ENCODE peak calls at places on chromosomes 7 and 10, in five cellular contexts. S, M, Y, J and W are unnamed samples.

GRCh38 chr7:84813376-84813775 is 373.5 kb downstream of the SEMA3D start:
- DNase-seq in Y (no peak), J (no peak), M (no peak), S (no peak), W (no peak)

GRCh38 chr10:61882621-61883375 is 18.7 kb upstream of the ARID5B start:
- DNase-seq in Y (no peak), J (no peak), S (peak), M (no peak), W (no peak)

GRCh38 chr10:74292871-74293427 is 141.9 kb downstream of the ADK start:
- DNase-seq in Y (peak), J (no peak), S (peak), M (no peak), W (peak)

GRCh38 chr7:102819151-102819550 is 70.4 kb downstream of the FAM185A start:
- DNase-seq in J (no peak), S (no peak), Y (no peak), M (no peak), W (no peak)

GRCh38 chr10:59654007-59654406 is 55.6 kb downstream of the SLC16A9 start:
- DNase-seq in M (no peak), S (no peak), Y (no peak), J (no peak), W (peak)

GRCh38 chr7:99369767-99370353 is 4.7 kb upstream of the ARPC1B start:
- DNase-seq in J (no peak), S (peak), M (no peak), Y (no peak), W (peak)

GRCh38 chr7:134510646-134511045 is 16.7 kb upstream of the AKR1B10 start:
- DNase-seq in J (no peak), Y (no peak), M (no peak), S (no peak), W (no peak)

GRCh38 chr7:137656227-137656849 is 190.4 kb downstream of the DGKI start:
- DNase-seq in Y (peak), S (peak), M (peak), J (peak), W (peak)

GRCh38 chr10:15405319-15405718 is 34.2 kb upstream of the FAM171A1 start:
- DNase-seq in Y (no peak), S (no peak), J (no peak), M (no peak), W (no peak)

GRCh38 chr10:88117227-88117626 is 253.8 kb downstream of the PTEN start:
- DNase-seq in S (peak), Y (no peak), M (no peak), J (no peak), W (no peak)

GRCh38 chr10:119166111-119166500 is 592 bp upstream of the SFXN4 start:
- DNase-seq in M (no peak), Y (no peak), J (no peak), S (no peak), W (no peak)

GRCh38 chr7:106256137-106256536 is 28.6 kb downstream of the NAMPT start:
- DNase-seq in M (no peak), S (no peak), J (no peak), Y (no peak), W (no peak)

GRCh38 chr10:5563237-5563961 is 38.6 kb downstream of the CALML3 start:
- DNase-seq in S (peak), Y (no peak), M (no peak), J (peak), W (no peak)

GRCh38 chr10:10489765-10490164 is 527.9 kb upstream of the CELF2 start:
- DNase-seq in M (no peak), S (peak), J (no peak), Y (no peak), W (peak)

GRCh38 chr7:116529250-116529649 is 4.4 kb downstream of the CAV1 start:
- DNase-seq in Y (no peak), S (no peak), M (no peak), J (no peak), W (no peak)

GRCh38 chr7:67821116-67821515 is 824.5 kb downstream of the TYW1 start:
- DNase-seq in J (no peak), S (peak), Y (no peak), M (no peak), W (no peak)

GRCh38 chr7:116863168-116863670 is 832 bp downstream of the CAPZA2 start:
- DNase-seq in J (no peak), S (no peak), M (peak), Y (peak), W (no peak)

GRCh38 chr7:128919881-128920789 is 9.6 kb upstream of the KCP start:
- DNase-seq in M (no peak), Y (no peak), S (no peak), J (no peak), W (no peak)

GRCh38 chr7:46432666-46433065 is 511.6 kb upstream of the IGFBP3 start:
- DNase-seq in Y (peak), M (no peak), J (no peak), S (peak), W (peak)

GRCh38 chr7:79317728-79318127 is 135.7 kb downstream of the MAGI2 start:
- DNase-seq in J (no peak), Y (peak), M (no peak), S (peak), W (peak)

GRCh38 chr7:45923290-45923689 is 2.2 kb upstream of the IGFBP3 start:
- DNase-seq in M (peak), S (peak), J (peak), Y (peak), W (peak)

GRCh38 chr7:5692845-5693278 is 88.6 kb downstream of the RNF216 start:
- DNase-seq in M (no peak), S (peak), Y (peak), J (no peak), W (peak)

GRCh38 chr10:112732277-112732891 is 217.7 kb upstream of the TCF7L2 start:
- DNase-seq in S (peak), Y (no peak), M (peak), J (no peak), W (no peak)

GRCh38 chr7:13144622-13145021 is 457.2 kb downstream of the ARL4A start:
- DNase-seq in J (no peak), M (no peak), Y (no peak), S (no peak), W (peak)

GRCh38 chr10:11586170-11586569 is 25.3 kb downstream of the USP6NL start:
- DNase-seq in M (no peak), Y (no peak), S (peak), J (no peak), W (peak)

GRCh38 chr7:35694161-35694783 is 663 bp downstream of the HERPUD2 start:
- DNase-seq in S (peak), M (no peak), Y (no peak), J (no peak), W (peak)

GRCh38 chr10:74825033-74825370 is 1.4 kb upstream of the KAT6B start:
- DNase-seq in Y (no peak), S (peak), M (peak), J (no peak), W (no peak)

GRCh38 chr7:143452495-143452894 is 9.2 kb downstream of the TAS2R60 start:
- DNase-seq in M (no peak), S (peak), Y (no peak), J (no peak), W (peak)

GRCh38 chr10:123848564-123849457 is 42.8 kb downstream of the CPXM2 start:
- DNase-seq in Y (no peak), S (peak), M (no peak), J (no peak), W (no peak)

GRCh38 chr7:80453699-80454340 is 58.0 kb downstream of the GNAT3 start:
- DNase-seq in M (no peak), J (no peak), Y (no peak), S (peak), W (peak)

GRCh38 chr10:61028861-61029361 is 84.9 kb upstream of the RHOBTB1 start:
- DNase-seq in S (peak), M (no peak), Y (no peak), J (no peak), W (peak)

GRCh38 chr7:155694846-155695245 is 50.4 kb downstream of the RBM33 start:
- DNase-seq in J (no peak), M (no peak), Y (no peak), S (no peak), W (peak)

GRCh38 chr10:5292196-5292735 is 72.5 kb upstream of the UCN3 start:
- DNase-seq in J (no peak), S (no peak), Y (peak), M (no peak), W (no peak)

GRCh38 chr7:92631067-92631829 is 41.1 kb upstream of the FAM133B start:
- DNase-seq in Y (no peak), J (no peak), S (no peak), M (no peak), W (no peak)

GRCh38 chr10:58457761-58458616 is 54.7 kb upstream of the BICC1 start:
- DNase-seq in S (peak), J (no peak), Y (no peak), M (no peak), W (peak)